ENCODE peak calls at places on chromosome 5, in nine cellular contexts. C, D, S, B, V, H, A, Y and U are unnamed samples.

GRCh38 chr5:67301285-67301904 is 104.8 kb upstream of the CD180 start:
- DNase-seq in C (no peak), A (no peak), D (peak), H (peak), Y (peak), V (no peak), B (no peak), S (peak), U (no peak)

GRCh38 chr5:132364319-132364718 is 5.2 kb upstream of the SLC22A5 start:
- DNase-seq in V (no peak), H (peak), C (peak), S (peak), B (no peak), D (no peak), Y (peak), A (no peak), U (no peak)

GRCh38 chr5:34915856-34916192 is 313 bp downstream of the BRIX1 start:
- DNase-seq in S (no peak), V (peak), C (no peak), Y (no peak), B (no peak), A (no peak), D (no peak), H (no peak), U (no peak)

GRCh38 chr5:127988149-127988755 is 95.3 kb upstream of the SLC12A2 start:
- DNase-seq in Y (peak), C (peak), H (peak), D (peak), V (no peak), S (peak), B (no peak), A (no peak), U (peak)

GRCh38 chr5:89690331-89690730 is 719.2 kb downstream of the CETN3 start:
- DNase-seq in V (no peak), D (no peak), C (no peak), S (no peak), B (no peak), A (no peak), Y (no peak), H (no peak), U (no peak)

GRCh38 chr5:154837009-154837881 is 13.2 kb downstream of the FAXDC2 start:
- DNase-seq in Y (no peak), H (no peak), B (no peak), C (no peak), A (no peak), D (no peak), S (no peak), V (no peak), U (no peak)

GRCh38 chr5:61613679-61614078 is 281.6 kb downstream of the ZSWIM6 start:
- DNase-seq in A (no peak), V (no peak), Y (no peak), B (no peak), H (no peak), C (peak), S (no peak), D (no peak), U (no peak)

GRCh38 chr5:123785160-123786001 is 273.4 kb downstream of the CSNK1G3 start:
- DNase-seq in Y (peak), V (no peak), H (peak), B (no peak), S (peak), C (no peak), D (peak), A (no peak), U (peak)

GRCh38 chr5:2391566-2391965 is 359.9 kb downstream of the IRX2 start:
- DNase-seq in V (no peak), D (no peak), C (no peak), Y (no peak), A (no peak), S (no peak), H (no peak), B (no peak), U (no peak)

GRCh38 chr5:159451197-159452052 is 121.1 kb upstream of the IL12B start:
- DNase-seq in B (no peak), Y (peak), A (no peak), V (no peak), C (peak), D (peak), S (peak), H (peak), U (no peak)

GRCh38 chr5:10760033-10760975 is 730 bp downstream of the DAP start:
- DNase-seq in C (peak), H (peak), A (no peak), D (peak), V (no peak), Y (peak), B (peak), S (peak), U (peak)

GRCh38 chr5:40308867-40309266 is 370.8 kb upstream of the PTGER4 start:
- DNase-seq in H (no peak), V (no peak), C (no peak), S (no peak), Y (no peak), B (no peak), D (no peak), A (no peak), U (no peak)

GRCh38 chr5:96588551-96588950 is 73.6 kb upstream of the CAST start:
- DNase-seq in H (no peak), A (no peak), B (no peak), Y (no peak), D (no peak), V (no peak), S (no peak), C (no peak), U (no peak)

GRCh38 chr5:32531885-32532520 is 53.4 kb upstream of the SUB1 start:
- DNase-seq in C (peak), H (peak), A (peak), D (no peak), B (no peak), S (peak), V (no peak), Y (peak), U (no peak)

GRCh38 chr5:110441035-110441434 is 285.4 kb downstream of the TMEM232 start:
- DNase-seq in D (no peak), A (no peak), S (no peak), Y (peak), H (peak), C (peak), V (peak), B (no peak), U (peak)

GRCh38 chr5:43157068-43157467 is 35.0 kb upstream of the NIM1K start:
- DNase-seq in S (no peak), V (no peak), B (no peak), D (no peak), H (no peak), C (no peak), Y (no peak), A (no peak), U (no peak)

GRCh38 chr5:96517294-96517693 is 84.2 kb upstream of the PCSK1 start:
- DNase-seq in B (no peak), Y (peak), C (peak), D (no peak), V (no peak), H (peak), S (peak), A (no peak), U (no peak)

GRCh38 chr5:133682496-133682895 is 70.2 kb upstream of the FSTL4 start:
- DNase-seq in S (no peak), Y (no peak), C (no peak), V (no peak), D (no peak), H (no peak), A (no peak), B (no peak), U (no peak)

GRCh38 chr5:179183481-179183880 is 123.3 kb downstream of the ZNF354C start:
- DNase-seq in D (no peak), B (no peak), C (no peak), V (no peak), H (no peak), A (no peak), Y (no peak), S (no peak), U (no peak)
- TF ChIP-seq CTCF in D (no peak), B (no peak), C (no peak), V (no peak), H (no peak), A (no peak), Y (no peak), S (no peak), U (no peak)

GRCh38 chr5:53337827-53338226 is 142.6 kb upstream of the FST start:
- DNase-seq in V (no peak), Y (no peak), C (no peak), A (no peak), H (no peak), B (no peak), S (no peak), D (no peak), U (no peak)

GRCh38 chr5:53333160-53333559 is 147.3 kb upstream of the FST start:
- DNase-seq in H (peak), Y (peak), S (peak), V (no peak), B (no peak), A (no peak), D (no peak), C (no peak), U (no peak)

GRCh38 chr5:53334431-53334941 is 145.9 kb upstream of the FST start:
- DNase-seq in D (no peak), S (peak), V (no peak), H (peak), A (no peak), B (no peak), Y (peak), C (no peak), U (no peak)

GRCh38 chr5:53331463-53331862 is 149.0 kb upstream of the FST start:
- DNase-seq in S (peak), C (peak), V (no peak), H (peak), Y (peak), D (no peak), B (no peak), A (no peak), U (no peak)

GRCh38 chr5:53335115-53335514 is 145.3 kb upstream of the FST start:
- DNase-seq in V (peak), C (peak), H (peak), A (no peak), D (peak), S (peak), B (no peak), Y (peak), U (no peak)
- TF ChIP-seq CTCF in V (peak), C (no peak), H (peak), A (no peak), D (peak), S (peak), B (no peak), Y (peak), U (peak)

DNA sequence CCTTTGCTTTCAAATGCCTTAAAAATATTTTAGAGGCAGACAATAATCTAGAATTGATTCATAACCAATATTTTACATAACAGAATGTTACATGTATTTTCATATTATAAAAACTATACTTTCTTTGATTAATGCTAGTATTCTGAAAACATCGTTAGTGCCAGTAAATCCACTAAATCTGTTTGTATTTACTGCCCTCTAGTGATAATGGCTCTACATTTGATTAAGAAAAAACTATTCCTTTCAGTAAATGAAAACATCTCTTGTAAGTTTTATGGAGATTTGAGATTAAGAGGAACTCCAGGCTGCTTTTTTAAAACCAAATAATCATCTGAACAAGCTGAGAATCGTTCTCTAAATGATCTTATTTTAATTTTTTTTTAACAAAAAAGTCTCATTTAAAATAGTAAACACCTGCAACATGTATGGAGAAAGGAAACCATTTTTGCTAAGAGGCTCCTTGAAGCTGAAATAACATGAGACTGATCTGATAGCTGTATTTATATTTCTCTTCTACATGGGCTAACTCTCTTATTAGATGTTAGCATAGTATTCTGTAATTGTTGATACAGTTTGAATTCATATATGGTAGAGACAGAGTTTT is 424.7 kb downstream of the RAB3C start:
- DNase-seq in S (peak), Y (peak), D (no peak), B (no peak), V (no peak), H (peak), A (no peak), C (no peak), U (peak)
- TF ChIP-seq CTCF in S (peak), Y (peak), D (peak), B (peak), V (peak), H (peak), A (peak), C (peak), U (peak)

GRCh38 chr5:119315516-119315949 is 40.3 kb upstream of the TNFAIP8 start:
- DNase-seq in B (no peak), D (no peak), A (peak), Y (peak), V (peak), C (peak), H (peak), S (no peak), U (no peak)
- TF ChIP-seq CTCF in B (no peak), D (peak), A (peak), Y (peak), V (peak), C (peak), H (peak), S (peak), U (peak)

GRCh38 chr5:41539454-41539853 is 29.1 kb upstream of the PLCXD3 start:
- DNase-seq in D (no peak), S (no peak), H (peak), A (no peak), C (no peak), B (no peak), Y (peak), V (no peak), U (no peak)
- TF ChIP-seq CTCF in D (no peak), S (no peak), H (no peak), A (no peak), C (no peak), B (no peak), Y (no peak), V (no peak), U (no peak)

GRCh38 chr5:180675036-180675635 is 25.7 kb upstream of the FLT4 start:
- DNase-seq in V (no peak), H (no peak), A (no peak), D (no peak), Y (no peak), C (no peak), B (no peak), S (no peak), U (no peak)

GRCh38 chr5:180669661-180670060 is 20.3 kb upstream of the FLT4 start:
- DNase-seq in Y (no peak), H (no peak), S (no peak), D (no peak), B (no peak), C (no peak), A (no peak), V (no peak), U (no peak)

GRCh38 chr5:180670586-180671359 is 21.4 kb upstream of the FLT4 start:
- DNase-seq in A (peak), V (peak), C (peak), Y (peak), H (peak), B (peak), D (no peak), S (peak), U (peak)

GRCh38 chr5:180670157-180670556 is 20.8 kb upstream of the FLT4 start:
- DNase-seq in Y (no peak), D (no peak), C (no peak), A (no peak), V (no peak), B (no peak), S (no peak), H (no peak), U (no peak)

DNA sequence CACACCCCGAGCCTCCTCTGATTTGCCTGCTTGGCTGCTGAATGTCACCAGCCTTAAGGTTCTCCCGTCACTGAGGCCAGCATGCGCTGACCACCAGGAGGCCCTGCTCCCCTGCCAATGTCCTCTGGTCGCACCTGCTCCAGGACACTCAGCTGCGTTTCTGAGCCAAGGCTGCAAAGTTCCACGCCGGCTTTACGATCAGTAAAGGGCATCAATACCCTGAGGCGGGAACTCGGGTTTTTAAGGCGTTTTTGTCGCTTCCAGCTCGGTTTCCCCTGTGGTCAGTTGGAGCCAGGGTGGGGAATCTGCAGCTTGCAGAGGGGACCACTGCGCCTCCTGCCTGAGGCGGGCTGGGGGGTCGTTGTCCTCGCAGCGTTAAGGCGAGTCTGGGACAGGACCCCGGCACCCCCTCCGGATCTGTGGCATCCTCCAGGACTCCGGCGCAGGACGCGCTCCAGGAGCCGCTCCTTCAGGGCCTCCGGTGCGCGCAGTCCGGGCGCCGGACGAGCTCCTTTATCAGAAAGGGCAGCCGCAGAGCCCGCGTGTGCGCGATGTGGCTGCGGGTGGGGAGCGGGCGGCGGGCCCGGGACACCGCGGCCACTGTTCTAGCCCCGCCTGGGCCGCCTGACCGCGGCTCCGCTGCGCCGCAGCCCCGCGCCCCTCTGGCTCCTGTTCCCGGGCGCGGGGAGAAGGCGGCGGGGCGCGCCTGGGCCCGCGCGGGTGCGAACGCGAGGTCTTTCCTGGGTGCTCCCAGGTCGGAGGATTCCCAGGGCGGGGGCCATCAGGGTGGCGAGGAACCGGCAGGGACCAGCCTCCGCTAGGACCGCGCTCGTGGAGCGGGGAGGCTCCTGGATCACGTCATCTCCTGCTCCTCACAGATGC is 24.2 kb upstream of the FLT4 start:
- DNase-seq in V (peak), A (no peak), Y (no peak), H (no peak), C (no peak), S (no peak), D (no peak), B (no peak), U (no peak)
- TF ChIP-seq CTCF in V (peak), A (no peak), Y (no peak), H (no peak), C (no peak), S (no peak), D (no peak), B (peak), U (no peak)

DNA sequence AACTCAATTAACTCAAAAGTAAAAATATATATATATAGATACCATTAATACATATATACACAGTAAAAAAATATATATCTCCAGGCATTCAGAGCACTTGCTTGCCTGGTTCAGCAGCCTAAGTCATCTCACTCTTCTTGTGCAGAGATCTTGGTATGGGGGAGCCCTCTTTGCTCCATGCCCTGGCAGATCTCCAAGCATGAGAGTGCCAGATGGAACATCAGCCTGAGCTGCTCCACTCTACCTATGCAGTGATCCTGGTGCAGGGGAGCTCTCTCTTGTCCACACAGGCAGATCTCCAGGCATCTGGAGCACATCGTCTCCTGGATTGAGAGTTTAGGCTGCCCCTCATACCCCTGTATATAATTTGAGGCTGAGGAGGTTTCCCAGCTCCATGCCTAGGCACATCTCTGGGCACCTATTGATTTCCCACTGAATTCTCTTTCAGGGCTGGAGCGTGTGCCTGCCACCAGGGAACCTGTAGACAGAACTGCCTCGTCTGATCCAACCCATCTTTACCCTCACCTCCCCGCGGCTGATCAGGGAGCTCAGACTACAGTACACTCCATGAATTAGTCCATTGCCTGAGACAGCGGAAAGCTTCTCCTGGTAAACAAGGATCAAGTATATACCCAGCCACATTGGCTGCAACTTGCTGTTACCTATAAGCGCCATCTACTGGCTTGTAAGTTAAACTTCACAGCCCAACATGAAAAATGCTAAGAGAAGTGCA is 342.4 kb upstream of the GRIA1 start:
- DNase-seq in B (no peak), A (no peak), V (peak), S (peak), H (peak), Y (peak), C (peak), D (peak), U (peak)
- TF ChIP-seq CTCF in B (peak), A (no peak), V (peak), S (peak), H (peak), Y (peak), C (no peak), D (peak), U (peak)

GRCh38 chr5:149551227-149552037 is at the start of gene CSNK1A1:
- DNase-seq in V (peak), S (peak), H (peak), C (peak), A (peak), D (peak), B (peak), Y (peak), U (peak)
- TF ChIP-seq CTCF in V (peak), S (peak), H (peak), C (peak), A (peak), D (peak), B (peak), Y (peak), U (peak)

GRCh38 chr5:12861891-12862290 is 957.6 kb upstream of the CTNND2 start:
- DNase-seq in A (no peak), V (no peak), S (no peak), H (no peak), D (no peak), B (no peak), Y (no peak), C (peak), U (peak)

GRCh38 chr5:12870870-12871539 is 966.8 kb upstream of the CTNND2 start:
- DNase-seq in C (no peak), A (no peak), D (no peak), S (no peak), B (no peak), Y (no peak), H (no peak), V (no peak), U (no peak)

DNA sequence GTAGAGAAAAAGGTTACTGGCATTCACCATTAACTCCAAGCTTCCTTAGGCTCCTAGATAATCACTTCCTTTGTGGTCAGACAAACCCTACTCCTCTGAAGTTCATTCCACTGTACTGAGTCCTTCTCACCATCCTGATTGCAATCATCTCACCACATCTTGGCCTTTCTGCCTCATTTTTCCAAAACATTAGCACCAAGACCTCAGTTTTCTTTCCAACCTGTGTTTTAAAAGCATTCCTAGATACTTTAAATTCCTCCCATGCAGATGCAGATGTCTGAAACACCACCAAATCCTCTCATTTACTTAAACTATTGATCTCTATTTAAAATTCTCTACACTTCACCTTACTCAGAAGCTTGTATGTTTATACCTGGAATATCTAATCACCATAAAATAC is 961.3 kb upstream of the CTNND2 start:
- DNase-seq in B (no peak), S (no peak), Y (peak), V (no peak), C (no peak), H (no peak), D (no peak), A (no peak), U (no peak)
- TF ChIP-seq CTCF in B (no peak), S (no peak), Y (no peak), V (no peak), C (no peak), H (no peak), D (no peak), A (no peak), U (no peak)